ENCODE peak calls at places on chromosomes 16 and 17, in eight cellular contexts. One of them, this sample, is unnamed.

GRCh38 chr16:86338403-86339115 is 171.8 kb upstream of the FOXF1 start:
- DNase-seq in ovary: no peak
- DNase-seq in fibroblast of mammary gland: no peak
- DNase-seq in pancreas: no peak
- DNase-seq in CD8-positive, alpha-beta T cell: no peak
- DNase-seq in OCI-LY7: no peak
- DNase-seq in upper lobe of left lung: no peak
- DNase-seq in gastrocnemius medialis: no peak
- DNase-seq in this sample: no peak

GRCh38 chr17:80730739-80731138 is 186.1 kb downstream of the RPTOR start:
- DNase-seq in pancreas: no peak
- DNase-seq in upper lobe of left lung: no peak
- DNase-seq in fibroblast of mammary gland: no peak
- DNase-seq in ovary: no peak
- DNase-seq in gastrocnemius medialis: peak; percentile 41
- DNase-seq in OCI-LY7: no peak
- DNase-seq in CD8-positive, alpha-beta T cell: no peak
- DNase-seq in this sample: no peak

GRCh38 chr16:14392960-14393359 is 237.1 kb downstream of the PARN start:
- DNase-seq in pancreas: no peak
- DNase-seq in CD8-positive, alpha-beta T cell: no peak
- DNase-seq in ovary: no peak
- DNase-seq in OCI-LY7: peak; percentile 32
- DNase-seq in gastrocnemius medialis: no peak
- DNase-seq in upper lobe of left lung: no peak
- DNase-seq in fibroblast of mammary gland: no peak
- DNase-seq in this sample: no peak

GRCh38 chr16:48395375-48395774 is 10.2 kb upstream of the SIAH1 start:
- DNase-seq in ovary: no peak
- DNase-seq in fibroblast of mammary gland: no peak
- DNase-seq in pancreas: no peak
- DNase-seq in gastrocnemius medialis: no peak
- DNase-seq in OCI-LY7: no peak
- DNase-seq in upper lobe of left lung: no peak
- DNase-seq in CD8-positive, alpha-beta T cell: no peak
- DNase-seq in this sample: no peak

GRCh38 chr16:12531937-12532336 is 271.8 kb downstream of the CPPED1 start:
- DNase-seq in gastrocnemius medialis: no peak
- DNase-seq in upper lobe of left lung: no peak
- DNase-seq in CD8-positive, alpha-beta T cell: no peak
- DNase-seq in OCI-LY7: no peak
- DNase-seq in fibroblast of mammary gland: peak; percentile 30
- DNase-seq in ovary: no peak
- DNase-seq in pancreas: no peak
- DNase-seq in this sample: no peak

GRCh38 chr16:80144191-80144590 is 396.6 kb upstream of the DYNLRB2 start:
- DNase-seq in CD8-positive, alpha-beta T cell: no peak
- DNase-seq in ovary: no peak
- DNase-seq in fibroblast of mammary gland: no peak
- DNase-seq in pancreas: no peak
- DNase-seq in upper lobe of left lung: no peak
- DNase-seq in gastrocnemius medialis: no peak
- DNase-seq in OCI-LY7: no peak
- DNase-seq in this sample: no peak

GRCh38 chr16:28149016-28149888 is 62.5 kb downstream of the XPO6 start:
- DNase-seq in gastrocnemius medialis: no peak
- DNase-seq in ovary: no peak
- DNase-seq in upper lobe of left lung: no peak
- DNase-seq in CD8-positive, alpha-beta T cell: no peak
- DNase-seq in OCI-LY7: no peak
- DNase-seq in pancreas: no peak
- DNase-seq in fibroblast of mammary gland: peak; percentile 35
- DNase-seq in this sample: peak; percentile 39

GRCh38 chr16:68590201-68590994 is 51.3 kb downstream of the ZFP90 start:
- DNase-seq in gastrocnemius medialis: no peak
- DNase-seq in upper lobe of left lung: peak; percentile 61
- DNase-seq in CD8-positive, alpha-beta T cell: peak; percentile 6
- DNase-seq in fibroblast of mammary gland: peak; percentile 38
- DNase-seq in ovary: peak; percentile 89
- DNase-seq in OCI-LY7: peak; percentile 34
- DNase-seq in pancreas: peak; percentile 73
- DNase-seq in this sample: peak; percentile 79

GRCh38 chr17:7883781-7884386 is 4.7 kb upstream of the CHD3 start:
- DNase-seq in OCI-LY7: peak; percentile 61
- DNase-seq in upper lobe of left lung: no peak
- DNase-seq in gastrocnemius medialis: no peak
- DNase-seq in pancreas: no peak
- DNase-seq in ovary: no peak
- DNase-seq in fibroblast of mammary gland: peak; percentile 45
- DNase-seq in CD8-positive, alpha-beta T cell: no peak
- DNase-seq in this sample: no peak

GRCh38 chr17:4948997-4949320 is 629 bp upstream of the PFN1 start:
- DNase-seq in pancreas: peak; percentile 77
- DNase-seq in OCI-LY7: peak; percentile 93
- DNase-seq in fibroblast of mammary gland: peak; percentile 85
- DNase-seq in gastrocnemius medialis: peak; percentile 71
- DNase-seq in upper lobe of left lung: peak; percentile 88
- DNase-seq in ovary: peak; percentile 90
- DNase-seq in CD8-positive, alpha-beta T cell: peak; percentile 44
- DNase-seq in this sample: peak; percentile 90

GRCh38 chr17:6548578-6549330 is 7.6 kb downstream of the PITPNM3 start:
- DNase-seq in OCI-LY7: peak; percentile 47
- DNase-seq in ovary: peak; percentile 56
- DNase-seq in gastrocnemius medialis: no peak
- DNase-seq in CD8-positive, alpha-beta T cell: no peak
- DNase-seq in upper lobe of left lung: peak; percentile 49
- DNase-seq in pancreas: no peak
- DNase-seq in fibroblast of mammary gland: no peak
- DNase-seq in this sample: no peak

GRCh38 chr16:85061566-85061965 is 34.0 kb downstream of the KIAA0513 start:
- DNase-seq in fibroblast of mammary gland: no peak
- DNase-seq in OCI-LY7: no peak
- DNase-seq in ovary: no peak
- DNase-seq in upper lobe of left lung: peak; percentile 85
- DNase-seq in pancreas: no peak
- DNase-seq in CD8-positive, alpha-beta T cell: no peak
- DNase-seq in gastrocnemius medialis: peak; percentile 46
- DNase-seq in this sample: no peak

GRCh38 chr17:79294459-79295071 is 219.9 kb downstream of the ENGASE start:
- DNase-seq in upper lobe of left lung: peak; percentile 42
- DNase-seq in OCI-LY7: peak; percentile 31
- DNase-seq in gastrocnemius medialis: no peak
- DNase-seq in ovary: peak; percentile 82
- DNase-seq in pancreas: peak; percentile 71
- DNase-seq in fibroblast of mammary gland: peak; percentile 44
- DNase-seq in CD8-positive, alpha-beta T cell: no peak
- DNase-seq in this sample: peak; percentile 57

GRCh38 chr16:2267913-2268666 is at the start of gene RNPS1:
- DNase-seq in upper lobe of left lung: peak; percentile 91
- DNase-seq in fibroblast of mammary gland: peak; percentile 93
- DNase-seq in gastrocnemius medialis: peak; percentile 87
- DNase-seq in OCI-LY7: peak; percentile 98
- DNase-seq in ovary: peak; percentile 98
- DNase-seq in pancreas: peak; percentile 97
- DNase-seq in CD8-positive, alpha-beta T cell: peak; percentile 90
- DNase-seq in this sample: peak; percentile 95

GRCh38 chr16:60204221-60204620 is 1470.1 kb upstream of the GOT2 start:
- DNase-seq in fibroblast of mammary gland: peak; percentile 25
- DNase-seq in upper lobe of left lung: no peak
- DNase-seq in pancreas: no peak
- DNase-seq in ovary: no peak
- DNase-seq in gastrocnemius medialis: no peak
- DNase-seq in OCI-LY7: no peak
- DNase-seq in CD8-positive, alpha-beta T cell: no peak
- DNase-seq in this sample: no peak

GRCh38 chr16:49453983-49454382 is 80.4 kb downstream of the C16orf78 start:
- DNase-seq in ovary: no peak
- DNase-seq in OCI-LY7: no peak
- DNase-seq in fibroblast of mammary gland: no peak
- DNase-seq in CD8-positive, alpha-beta T cell: no peak
- DNase-seq in gastrocnemius medialis: no peak
- DNase-seq in upper lobe of left lung: no peak
- DNase-seq in pancreas: no peak
- DNase-seq in this sample: no peak

GRCh38 chr17:3894927-3895343 is 2.1 kb upstream of the CAMKK1 start:
- DNase-seq in pancreas: peak; percentile 68
- DNase-seq in fibroblast of mammary gland: no peak
- DNase-seq in upper lobe of left lung: peak; percentile 85
- DNase-seq in CD8-positive, alpha-beta T cell: no peak
- DNase-seq in ovary: no peak
- DNase-seq in OCI-LY7: no peak
- DNase-seq in gastrocnemius medialis: peak; percentile 23
- DNase-seq in this sample: peak; percentile 66

GRCh38 chr17:63956296-63956920 is 16.3 kb downstream of the SCN4A start:
- DNase-seq in ovary: peak; percentile 48
- DNase-seq in pancreas: no peak
- DNase-seq in upper lobe of left lung: no peak
- DNase-seq in gastrocnemius medialis: no peak
- DNase-seq in CD8-positive, alpha-beta T cell: no peak
- DNase-seq in OCI-LY7: no peak
- DNase-seq in fibroblast of mammary gland: peak; percentile 52
- DNase-seq in this sample: no peak

GRCh38 chr17:76540381-76541300 is 797 bp downstream of the PRCD start:
- DNase-seq in fibroblast of mammary gland: peak; percentile 94
- DNase-seq in gastrocnemius medialis: peak; percentile 94
- DNase-seq in upper lobe of left lung: peak; percentile 95
- DNase-seq in OCI-LY7: peak; percentile 75
- DNase-seq in pancreas: peak; percentile 86
- DNase-seq in ovary: peak; percentile 90
- DNase-seq in CD8-positive, alpha-beta T cell: no peak
- DNase-seq in this sample: peak; percentile 96
- TF ChIP-seq CTCF in fibroblast of mammary gland: peak; percentile 17
- TF ChIP-seq CTCF in gastrocnemius medialis: peak; percentile 31
- TF ChIP-seq CTCF in upper lobe of left lung: peak; percentile 35
- TF ChIP-seq CTCF in OCI-LY7: no peak
- TF ChIP-seq CTCF in pancreas: peak; percentile 7
- TF ChIP-seq CTCF in ovary: peak; percentile 25
- TF ChIP-seq CTCF in CD8-positive, alpha-beta T cell: no peak
- TF ChIP-seq CTCF in this sample: peak; percentile 21

DNA sequence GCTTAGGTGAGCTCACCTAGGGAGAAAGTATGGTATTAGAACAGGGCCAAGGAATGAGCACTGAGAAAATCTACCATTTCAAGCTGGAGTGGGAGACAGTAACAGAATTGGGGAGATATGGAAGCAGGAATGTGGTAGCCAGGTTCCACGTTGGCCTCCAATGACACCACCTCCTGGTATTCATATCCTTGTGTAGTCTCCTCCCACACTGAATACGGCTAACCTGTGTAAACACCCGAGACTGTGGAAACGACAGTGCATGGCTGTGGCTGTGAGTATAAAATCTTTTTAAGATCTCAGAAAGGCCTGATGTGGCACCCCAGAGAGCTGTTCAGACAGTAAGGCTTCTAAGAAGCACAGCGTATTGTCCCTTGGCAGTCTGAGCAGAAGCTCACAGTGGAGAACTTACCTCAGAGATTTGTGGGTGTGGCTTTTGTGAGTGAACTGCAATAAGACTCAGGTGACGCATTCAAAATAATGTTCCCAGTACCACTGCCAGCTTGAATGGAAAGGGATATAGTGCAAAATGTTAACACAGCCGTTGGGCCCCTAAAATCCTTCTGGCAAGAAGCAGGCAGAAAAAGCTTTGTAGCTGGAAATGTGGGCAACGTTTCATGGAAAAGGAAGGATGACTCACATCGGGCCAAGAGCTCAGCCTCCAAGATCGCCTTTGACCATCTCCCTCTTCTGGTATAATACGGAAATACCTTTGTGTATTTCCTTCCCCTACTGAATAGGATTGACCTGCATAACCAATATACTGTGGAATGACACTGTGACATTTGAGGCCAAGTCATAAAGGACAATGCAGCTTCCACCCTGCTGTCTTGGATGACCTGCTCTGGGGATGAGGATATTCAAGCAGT is 14.4 kb downstream of the SDR42E1 start:
- DNase-seq in OCI-LY7: peak; percentile 18
- DNase-seq in upper lobe of left lung: no peak
- DNase-seq in pancreas: no peak
- DNase-seq in CD8-positive, alpha-beta T cell: no peak
- DNase-seq in ovary: no peak
- DNase-seq in gastrocnemius medialis: no peak
- DNase-seq in fibroblast of mammary gland: peak; percentile 52
- DNase-seq in this sample: peak; percentile 84
- TF ChIP-seq CTCF in OCI-LY7: peak; percentile 38
- TF ChIP-seq CTCF in upper lobe of left lung: peak; percentile 16
- TF ChIP-seq CTCF in pancreas: no peak
- TF ChIP-seq CTCF in CD8-positive, alpha-beta T cell: no peak
- TF ChIP-seq CTCF in ovary: no peak
- TF ChIP-seq CTCF in gastrocnemius medialis: no peak
- TF ChIP-seq CTCF in fibroblast of mammary gland: peak; percentile 25
- TF ChIP-seq CTCF in this sample: peak; percentile 44

DNA sequence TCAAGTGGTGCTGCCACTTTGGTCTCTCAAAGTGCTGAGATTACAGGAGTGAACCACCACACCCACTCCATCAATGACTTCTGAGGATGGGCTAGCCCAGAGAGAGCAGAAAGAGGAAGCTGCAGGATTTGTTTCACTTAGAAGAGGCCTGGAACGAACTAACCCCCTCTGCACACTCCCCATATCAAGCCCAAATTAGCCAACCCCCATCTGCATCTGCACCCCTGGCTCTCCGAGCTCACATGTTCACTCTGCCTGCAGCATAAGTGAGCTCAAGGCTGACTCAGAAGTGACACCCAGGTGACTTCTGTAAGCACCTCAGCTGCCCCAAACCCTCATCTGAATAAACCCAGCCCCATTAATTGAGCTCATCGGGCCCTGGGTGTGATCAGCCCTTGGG is 4.8 kb downstream of the SCNN1G start:
- DNase-seq in ovary: no peak
- DNase-seq in upper lobe of left lung: no peak
- DNase-seq in CD8-positive, alpha-beta T cell: no peak
- DNase-seq in gastrocnemius medialis: no peak
- DNase-seq in fibroblast of mammary gland: no peak
- DNase-seq in pancreas: no peak
- DNase-seq in OCI-LY7: peak; percentile 19
- DNase-seq in this sample: no peak
- TF ChIP-seq CTCF in ovary: no peak
- TF ChIP-seq CTCF in upper lobe of left lung: no peak
- TF ChIP-seq CTCF in CD8-positive, alpha-beta T cell: no peak
- TF ChIP-seq CTCF in gastrocnemius medialis: no peak
- TF ChIP-seq CTCF in fibroblast of mammary gland: no peak
- TF ChIP-seq CTCF in pancreas: no peak
- TF ChIP-seq CTCF in OCI-LY7: no peak
- TF ChIP-seq CTCF in this sample: no peak

DNA sequence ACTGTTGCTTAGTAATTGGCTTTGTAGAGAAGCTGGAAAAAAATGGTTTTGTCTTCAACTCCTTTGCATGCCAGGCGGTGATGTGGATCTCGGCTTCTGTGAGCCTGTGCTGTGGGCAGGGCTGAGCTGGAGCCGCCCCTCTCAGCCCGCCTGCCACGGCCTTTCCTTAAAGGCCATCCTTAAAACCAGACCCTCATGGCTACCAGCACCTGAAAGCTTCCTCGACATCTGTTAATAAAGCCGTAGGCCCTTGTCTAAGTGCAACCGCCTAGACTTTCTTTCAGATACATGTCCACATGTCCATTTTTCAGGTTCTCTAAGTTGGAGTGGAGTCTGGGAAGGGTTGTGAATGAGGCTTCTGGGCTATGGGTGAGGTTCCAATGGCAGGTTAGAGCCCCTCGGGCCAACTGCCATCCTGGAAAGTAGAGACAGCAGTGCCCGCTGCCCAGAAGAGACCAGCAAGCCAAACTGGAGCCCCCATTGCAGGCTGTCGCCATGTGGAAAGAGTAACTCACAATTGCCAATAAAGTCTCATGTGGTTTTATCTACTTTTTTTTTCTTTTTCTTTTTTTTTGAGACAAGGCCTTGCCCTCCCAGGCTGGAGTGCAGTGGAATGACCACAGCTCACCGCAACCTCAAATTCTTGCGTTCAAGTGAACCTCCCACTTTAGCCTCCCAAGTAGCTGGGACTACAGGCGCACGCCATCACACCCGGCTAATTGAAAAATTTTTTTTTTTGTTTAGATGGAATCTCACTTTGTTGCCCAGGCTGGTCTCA is 6.2 kb upstream of the TMEM235 start:
- DNase-seq in fibroblast of mammary gland: no peak
- DNase-seq in gastrocnemius medialis: no peak
- DNase-seq in pancreas: no peak
- DNase-seq in OCI-LY7: no peak
- DNase-seq in upper lobe of left lung: no peak
- DNase-seq in ovary: no peak
- DNase-seq in CD8-positive, alpha-beta T cell: no peak
- DNase-seq in this sample: no peak
- TF ChIP-seq CTCF in fibroblast of mammary gland: no peak
- TF ChIP-seq CTCF in gastrocnemius medialis: no peak
- TF ChIP-seq CTCF in pancreas: no peak
- TF ChIP-seq CTCF in OCI-LY7: no peak
- TF ChIP-seq CTCF in upper lobe of left lung: no peak
- TF ChIP-seq CTCF in ovary: no peak
- TF ChIP-seq CTCF in CD8-positive, alpha-beta T cell: no peak
- TF ChIP-seq CTCF in this sample: no peak

This sample was measured in MCF 10A.